ENCODE peak calls at places on chromosomes 4 and X, in ten cellular contexts. Q is stimulated activated CD8-positive, alpha-beta memory T cell treated with anti-CD3 and anti-CD28 coated beads, Interleukin-7, amount 100 ng/mL, for 1 hour; X is AG08396; W is germinal center; T is fibroblast of mammary gland; H is H9; U is activated T-helper 2 cell treated with anti-CD3 and anti-CD28 coated beads, Interferon-gamma antibody, Interleukin-2, Interleukin-4, amounts not matched to agents 10 μg/mL and 5 μg/mL and 100 μg/mL, durations not matched to agents 14 hours and 24 hours and 36 hours; N is suprapubic skin; Y is OCI-LY7; O is SJSA1. P is an unnamed sample.

GRCh38 chr4:118974758-118975157 is 86.1 kb downstream of the SYNPO2 start:
- DNase-seq in Q (no peak), U (no peak), H (no peak), Y (no peak), N (no peak), T (peak; percentile 88), O (no peak), X (peak; percentile 39), W (no peak), P (no peak)

GRCh38 chrX:24487576-24487975 is 22.5 kb downstream of the PDK3 start:
- DNase-seq in O (no peak), X (no peak), T (no peak), Q (no peak), Y (no peak), W (no peak), U (no peak), N (no peak), H (no peak), P (no peak)

GRCh38 chr4:123477804-123478209 is 81.2 kb downstream of the SPRY1 start:
- DNase-seq in H (no peak), W (no peak), X (no peak), Y (peak; percentile 70), Q (no peak), N (no peak), U (peak; percentile 57), T (peak; percentile 47), O (no peak), P (no peak)

GRCh38 chrX:16923157-16923556 is 23.3 kb upstream of the REPS2 start:
- DNase-seq in U (no peak), N (no peak), Y (no peak), X (no peak), T (no peak), H (no peak), W (no peak), O (no peak), Q (no peak), P (no peak)

GRCh38 chr4:45484740-45485139 is 639.1 kb downstream of the GABRG1 start:
- DNase-seq in O (no peak), Y (no peak), T (no peak), Q (no peak), X (no peak), H (no peak), U (no peak), N (no peak), W (no peak), P (no peak)

GRCh38 chrX:67545772-67546495 is 2.1 kb downstream of the AR start:
- DNase-seq in T (peak; percentile 36), Y (no peak), U (no peak), W (peak; percentile 3), H (peak; percentile 34), X (peak; percentile 28), Q (no peak), N (peak; percentile 60), O (peak; percentile 41), P (no peak)

GRCh38 chr4:18570370-18570769 is 548.8 kb upstream of the LCORL start:
- DNase-seq in O (no peak), H (no peak), N (no peak), X (no peak), Y (no peak), T (no peak), Q (no peak), U (no peak), W (no peak), P (no peak)

GRCh38 chr4:178306565-178306964 is 864.3 kb upstream of the AGA start:
- DNase-seq in U (no peak), W (no peak), H (peak; percentile 46), Y (no peak), O (no peak), N (no peak), T (peak; percentile 5), X (no peak), Q (no peak), P (no peak)

GRCh38 chr4:5808081-5808741 is 84.7 kb downstream of the CRMP1 start:
- DNase-seq in W (no peak), N (no peak), Y (no peak), H (no peak), X (no peak), U (no peak), O (no peak), Q (no peak), T (peak; percentile 38), P (no peak)

GRCh38 chrX:122625821-122626220 is 558.3 kb upstream of the GRIA3 start:
- DNase-seq in H (no peak), N (no peak), T (peak; percentile 88), U (no peak), W (no peak), X (peak; percentile 10), Y (no peak), Q (no peak), O (no peak), P (no peak)

GRCh38 chrX:24204331-24204730 is 54.8 kb downstream of the ZFX start:
- DNase-seq in X (no peak), N (no peak), T (peak; percentile 67), O (no peak), W (no peak), H (no peak), U (no peak), Y (no peak), Q (no peak), P (no peak)

GRCh38 chr4:186699298-186699697 is 24.4 kb downstream of the FAT1 start:
- DNase-seq in W (no peak), O (no peak), N (no peak), T (no peak), U (no peak), H (no peak), X (no peak), Q (no peak), Y (no peak), P (no peak)

GRCh38 chr4:184812651-184813181 is 13.1 kb downstream of the ACSL1 start:
- DNase-seq in U (no peak), T (peak; percentile 71), Y (no peak), H (no peak), O (no peak), W (no peak), Q (no peak), N (peak; percentile 68), X (no peak), P (no peak)

GRCh38 chrX:103124284-103124683 is 31.3 kb upstream of the NXF3 start:
- DNase-seq in H (no peak), T (no peak), X (no peak), Q (no peak), W (no peak), O (no peak), N (no peak), Y (no peak), U (no peak), P (no peak)

GRCh38 chrX:130669233-130669632 is 233.8 kb downstream of the ENOX2 start:
- DNase-seq in Y (no peak), N (no peak), T (peak; percentile 51), U (no peak), H (no peak), W (no peak), O (no peak), X (peak; percentile 14), Q (no peak), P (no peak)

GRCh38 chr4:167025651-167026050 is 208.6 kb downstream of the SPOCK3 start:
- DNase-seq in Q (no peak), H (no peak), T (no peak), Y (no peak), W (no peak), U (no peak), O (no peak), N (no peak), X (no peak), P (no peak)

GRCh38 chr4:2043396-2044118 is 15.6 kb upstream of the NAT8L start:
- DNase-seq in N (peak; percentile 67), T (no peak), O (no peak), Y (no peak), W (no peak), H (no peak), X (peak; percentile 9), U (no peak), Q (no peak), P (no peak)

GRCh38 chr4:163587867-163588266 is 93.4 kb downstream of the TMA16 start:
- DNase-seq in U (no peak), Y (peak; percentile 87), W (peak; percentile 57), X (no peak), H (no peak), O (no peak), N (no peak), T (no peak), Q (no peak), P (no peak)

GRCh38 chrX:141791856-141792255 is 46.3 kb upstream of the MAGEC3 start:
- DNase-seq in Y (no peak), N (no peak), X (no peak), U (no peak), H (no peak), T (peak; percentile 6), W (no peak), O (no peak), Q (no peak), P (no peak)

GRCh38 chr4:55635760-55636621 is at the start of gene NMU:
- DNase-seq in X (peak; percentile 38), U (peak; percentile 9), Q (no peak), N (no peak), O (peak; percentile 44), T (peak; percentile 14), W (peak; percentile 54), Y (no peak), H (peak; percentile 65), P (no peak)

GRCh38 chr4:8904041-8904501 is 32.4 kb upstream of the HMX1 start:
- DNase-seq in H (no peak), U (no peak), O (no peak), W (no peak), Y (no peak), X (no peak), T (no peak), Q (no peak), N (no peak), P (no peak)

GRCh38 chrX:133495464-133496391 is 80.4 kb upstream of the GPC4 start:
- DNase-seq in W (no peak), U (no peak), Y (no peak), H (no peak), O (no peak), T (peak; percentile 79), Q (no peak), N (peak; percentile 78), X (peak; percentile 36), P (no peak)

GRCh38 chr4:8180310-8181093 is 18.6 kb upstream of the SH3TC1 start:
- DNase-seq in N (no peak), O (no peak), Y (no peak), Q (no peak), W (no peak), U (no peak), X (no peak), H (no peak), T (no peak), P (no peak)

GRCh38 chrX:86016189-86016588 is 31.2 kb downstream of the CHM start:
- DNase-seq in Y (no peak), W (no peak), Q (no peak), N (no peak), T (no peak), H (peak; percentile 49), O (no peak), X (no peak), U (no peak), P (no peak)

GRCh38 chr4:174437324-174437723 is 85.0 kb downstream of the HPGD start:
- DNase-seq in Q (no peak), Y (no peak), U (no peak), N (no peak), O (peak; percentile 49), W (no peak), X (no peak), H (no peak), T (peak; percentile 95), P (no peak)

GRCh38 chr4:8817813-8818062 is 53.9 kb downstream of the HMX1 start:
- DNase-seq in T (no peak), O (peak; percentile 8), N (peak; percentile 67), U (no peak), X (no peak), Q (no peak), W (no peak), Y (no peak), H (no peak), P (no peak)

GRCh38 chrX:42386681-42387080 is 391.3 kb downstream of the PPP1R2C start:
- DNase-seq in N (no peak), U (no peak), Y (no peak), Q (no peak), T (no peak), H (no peak), O (no peak), W (no peak), X (no peak), P (no peak)

GRCh38 chr4:25939330-25939729 is 25.3 kb downstream of the SMIM20 start:
- DNase-seq in Y (no peak), U (no peak), H (no peak), O (no peak), N (no peak), T (no peak), Q (no peak), X (no peak), W (no peak), P (no peak)